ENCODE peak calls at places on chromosomes 13 and 19, in four cellular contexts. H is K562, P is GM12878, B is HepG2. J is an unnamed sample.

GRCh38 chr13:30364876-30365275 is 57.4 kb upstream of the UBE2L5 start:
- DNase-seq in H (no peak), P (no peak), B (no peak), J (no peak)

GRCh38 chr13:19591864-19592263 is 30.5 kb upstream of the TPTE2 start:
- DNase-seq in P (no peak), B (no peak), H (no peak), J (no peak)

GRCh38 chr19:35144600-35145436 is 1.8 kb downstream of the FXYD7 start:
- DNase-seq in B (no peak), H (peak), P (no peak), J (peak)

GRCh38 chr13:108915095-108915633 is 285.8 kb downstream of the MYO16 start:
- DNase-seq in B (peak), P (no peak), H (no peak), J (no peak)

GRCh38 chr19:28883241-28883693 is 329.7 kb downstream of the UQCRFS1 start:
- DNase-seq in H (no peak), B (no peak), P (no peak), J (no peak)

GRCh38 chr13:48043789-48044503 is 6.4 kb downstream of the NUDT15 start:
- DNase-seq in H (no peak), B (no peak), P (no peak), J (no peak)

GRCh38 chr19:43546581-43546980 is 13.6 kb downstream of the ZNF575 start:
- DNase-seq in B (no peak), P (no peak), H (no peak), J (no peak)

GRCh38 chr19:3336680-3337523 is 29.5 kb upstream of the NFIC start:
- DNase-seq in B (peak), P (no peak), H (no peak), J (no peak)

GRCh38 chr13:46553521-46553885 is 533 bp downstream of the LRCH1 start:
- DNase-seq in B (no peak), H (peak), P (no peak), J (peak)

GRCh38 chr19:33407140-33407551 is 33.6 kb downstream of the CEBPG start:
- DNase-seq in H (no peak), B (no peak), P (no peak), J (peak)

GRCh38 chr19:3516675-3517207 is 10.6 kb downstream of the FZR1 start:
- DNase-seq in H (no peak), P (peak), B (no peak), J (no peak)

GRCh38 chr19:51398096-51398704 is 7.8 kb upstream of the C19orf84 start:
- DNase-seq in P (no peak), H (peak), B (peak), J (no peak)

GRCh38 chr19:13069415-13070369 is 33.0 kb downstream of the LYL1 start:
- DNase-seq in B (no peak), P (no peak), H (peak), J (no peak)

GRCh38 chr19:53517114-53517741 is 20.7 kb upstream of the ZNF331 start:
- DNase-seq in H (no peak), P (no peak), B (no peak), J (no peak)

GRCh38 chr13:104143760-104144406 is 1077.7 kb upstream of the SLC10A2 start:
- DNase-seq in P (no peak), B (no peak), H (no peak), J (peak)

GRCh38 chr19:48968179-48968661 is 3.1 kb downstream of the FTL start:
- DNase-seq in H (no peak), P (no peak), B (peak), J (no peak)

GRCh38 chr19:48967346-48968178 is 2.5 kb downstream of the FTL start:
- DNase-seq in P (no peak), B (peak), H (no peak), J (no peak)

GRCh38 chr19:48965033-48965805 is at the start of gene FTL:
- DNase-seq in H (peak), B (peak), P (peak), J (peak)

GRCh38 chr19:48965806-48966540 is 864 bp downstream of the FTL start:
- DNase-seq in P (peak), B (peak), H (peak), J (peak)

GRCh38 chr19:48966541-48967345 is 1.6 kb downstream of the FTL start:
- DNase-seq in B (no peak), H (no peak), P (no peak), J (no peak)
- TF ChIP-seq USF2 in B (no peak), H (peak), P (no peak), J (no peak)

GRCh38 chr13:24540236-24541126 is 27.9 kb upstream of the PARP4 start:
- DNase-seq in B (peak), H (peak), P (no peak), J (peak)
- TF ChIP-seq CBFB in B (no peak), H (no peak), P (no peak), J (no peak)

GRCh38 chr13:24511019-24511823 is 1.4 kb downstream of the PARP4 start:
- DNase-seq in B (peak), P (peak), H (peak), J (no peak)
- TF ChIP-seq CREM in B (no peak), P (no peak), H (no peak), J (no peak)

GRCh38 chr19:7489609-7490044 is 792 bp upstream of the PEX11G start:
- DNase-seq in P (no peak), H (no peak), B (no peak), J (no peak)

GRCh38 chr19:7494416-7495098 is 5.7 kb upstream of the PEX11G start:
- DNase-seq in B (peak), P (no peak), H (peak), J (no peak)

GRCh38 chr19:7497292-7497691 is 8.5 kb upstream of the PEX11G start:
- DNase-seq in P (no peak), B (no peak), H (peak), J (peak)

GRCh38 chr19:7488736-7489353 is at the start of gene PEX11G:
- DNase-seq in H (peak), B (no peak), P (peak), J (peak)

DNA sequence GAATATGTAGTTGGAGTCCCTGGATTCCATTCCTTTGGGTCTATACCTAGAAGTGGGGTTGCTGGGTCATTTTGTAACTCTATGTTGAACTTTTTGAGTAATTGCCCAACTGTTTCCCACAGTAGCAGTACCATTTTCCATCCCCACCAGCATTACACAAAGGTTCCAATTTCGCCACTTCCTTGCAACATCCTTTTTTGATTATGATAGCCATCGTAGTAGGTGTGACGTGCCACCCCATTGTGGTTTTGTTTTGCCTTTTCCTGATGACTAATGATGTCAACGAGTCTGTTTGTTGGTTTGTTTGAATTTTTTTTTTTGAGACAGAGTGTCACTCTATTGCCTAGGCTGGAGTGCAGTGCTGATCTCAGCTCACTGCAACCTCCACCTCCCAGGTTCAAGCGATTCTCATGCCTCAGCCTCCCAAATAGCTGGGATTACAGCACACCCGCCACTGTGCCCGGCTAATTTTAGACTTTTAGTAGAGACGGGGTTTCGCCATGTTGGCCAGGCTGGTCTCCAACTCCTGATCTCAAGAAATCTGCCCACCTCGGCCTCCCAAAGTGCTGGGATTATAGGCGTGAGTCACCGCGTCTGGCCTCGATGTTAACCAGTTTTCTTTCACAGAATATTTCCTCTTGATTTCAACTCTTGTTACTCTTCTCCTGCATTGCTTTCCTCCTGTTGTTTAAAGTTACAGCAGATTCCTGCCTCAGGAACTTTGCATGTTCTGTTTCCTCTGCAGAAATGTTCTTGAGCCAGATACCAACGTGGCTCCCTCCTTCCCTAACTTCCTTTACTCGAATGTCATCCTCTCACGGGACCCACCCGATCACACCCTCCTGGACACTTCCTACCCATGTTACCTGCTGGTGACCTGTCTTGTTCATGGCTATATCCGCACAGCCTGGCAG is 3.6 kb upstream of the PEX11G start:
- DNase-seq in B (no peak), H (no peak), P (no peak), J (no peak)
- TF ChIP-seq USF2 in B (no peak), H (no peak), P (no peak), J (no peak)

GRCh38 chr13:90968510-90968909 is 379.0 kb upstream of the MIR17HG start:
- DNase-seq in P (no peak), H (no peak), B (peak), J (peak)
- TF ChIP-seq CBFB in P (no peak), H (no peak), B (no peak), J (no peak)

GRCh38 chr13:51955841-51956603 is 55.2 kb downstream of the ATP7B start:
- DNase-seq in H (peak), B (no peak), P (no peak), J (no peak)

GRCh38 chr13:51958217-51958547 is 53.1 kb downstream of the ATP7B start:
- DNase-seq in P (no peak), H (no peak), B (no peak), J (no peak)

GRCh38 chr13:51959773-51960172 is 51.5 kb downstream of the ATP7B start:
- DNase-seq in P (no peak), H (peak), B (no peak), J (no peak)

GRCh38 chr13:51956717-51957116 is 54.5 kb downstream of the ATP7B start:
- DNase-seq in H (no peak), P (no peak), B (no peak), J (no peak)

DNA sequence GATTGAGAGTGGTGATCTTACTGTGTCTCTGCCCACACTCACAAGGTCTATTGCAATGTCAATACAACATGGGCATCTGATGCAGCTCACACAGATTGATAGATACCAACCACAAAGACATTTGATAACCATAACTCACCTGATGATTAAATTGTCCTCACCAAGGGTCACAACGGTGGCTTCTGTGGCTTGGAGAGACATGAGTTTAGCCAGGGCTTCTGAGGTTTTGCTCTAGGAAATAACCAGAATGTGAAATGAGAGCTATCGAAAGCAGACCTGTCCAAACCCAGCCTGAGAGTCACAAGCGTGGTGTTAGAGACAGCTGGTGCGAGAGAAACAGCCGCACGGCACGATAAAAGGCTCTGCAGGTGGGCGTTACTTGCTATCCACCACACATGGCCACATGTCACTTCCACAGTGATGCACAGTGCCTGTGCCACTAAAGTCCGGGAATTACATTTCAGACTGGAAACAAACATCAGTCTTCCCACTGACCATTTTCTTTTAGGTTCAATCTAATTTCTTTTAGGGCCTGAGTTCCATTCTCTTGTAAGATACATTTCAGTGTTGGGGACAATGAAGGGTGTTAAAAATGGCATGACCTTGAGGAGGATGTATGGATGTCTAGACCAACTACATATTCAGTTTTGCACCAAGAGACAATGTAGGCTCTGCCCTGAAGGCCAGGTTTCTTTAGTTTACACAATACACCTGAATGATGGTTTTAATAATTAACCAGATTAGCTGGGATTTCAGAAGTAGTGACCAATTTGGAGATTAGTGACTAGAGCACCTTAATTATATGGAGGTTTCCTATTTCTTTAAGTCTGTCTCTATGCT is 53.7 kb downstream of the ATP7B start:
- DNase-seq in P (peak), B (no peak), H (peak), J (no peak)
- TF ChIP-seq CREM in P (no peak), B (no peak), H (peak), J (no peak)

J was measured in WTC11.